ENCODE peak calls at places on chromosomes 2 and 18, in nine cellular contexts. P is hepatocyte; S is PC-9; T is DND-41; J is stomach; Z is HCT116; E is astrocyte; F is IMR-90; G is CD8-positive, alpha-beta T cell. R is an unnamed sample.

GRCh38 chr2:230636684-230637271 is 75.9 kb upstream of the CAB39 start:
- DNase-seq in E (no peak), S (no peak), P (no peak), F (no peak), J (no peak), Z (no peak), T (no peak), G (no peak), R (no peak)

GRCh38 chr2:88113069-88113468 is 14.8 kb downstream of the FABP1 start:
- DNase-seq in J (no peak), S (no peak), P (no peak), E (no peak), G (no peak), F (no peak), Z (no peak), T (no peak), R (no peak)

GRCh38 chr2:223970343-223971128 is 13.3 kb downstream of the MRPL44 start:
- DNase-seq in P (peak; percentile 70), F (peak; percentile 67), E (peak; percentile 25), Z (peak; percentile 49), J (peak; percentile 32), S (peak; percentile 65), T (peak; percentile 50), G (peak; percentile 16), R (no peak)

GRCh38 chr2:14779252-14779651 is 146.7 kb downstream of the LRATD1 start:
- DNase-seq in S (no peak), Z (no peak), G (no peak), J (no peak), F (no peak), P (no peak), T (no peak), E (no peak), R (no peak)

GRCh38 chr2:43086451-43087221 is 139.8 kb downstream of the ZFP36L2 start:
- DNase-seq in T (no peak), Z (peak; percentile 19), G (no peak), F (peak; percentile 100), E (peak; percentile 100), J (no peak), S (peak; percentile 88), P (peak; percentile 88), R (no peak)

GRCh38 chr2:5980351-5981054 is 288.3 kb downstream of the SOX11 start:
- DNase-seq in P (no peak), J (no peak), S (no peak), Z (no peak), G (no peak), E (no peak), F (no peak), T (no peak), R (no peak)

GRCh38 chr2:122070241-122070731 is 314.8 kb downstream of the TSN start:
- DNase-seq in T (no peak), Z (no peak), J (no peak), P (no peak), E (peak; percentile 91), F (no peak), G (no peak), S (no peak), R (no peak)

GRCh38 chr2:140990416-140990815 is 1140.4 kb downstream of the LRP1B start:
- DNase-seq in P (no peak), J (no peak), S (no peak), E (peak; percentile 84), Z (no peak), G (no peak), F (peak; percentile 94), T (no peak), R (no peak)

GRCh38 chr2:232927041-232927792 is 57.2 kb downstream of the SNORC start:
- DNase-seq in P (no peak), E (no peak), F (no peak), T (no peak), G (no peak), S (no peak), J (no peak), Z (no peak), R (no peak)

GRCh38 chr2:118222643-118223486 is 134.6 kb downstream of the INSIG2 start:
- DNase-seq in S (no peak), F (no peak), J (no peak), E (no peak), G (no peak), Z (no peak), T (no peak), P (no peak), R (no peak)
- H3K27ac ChIP-seq in S (no peak overlapping the region), F (no peak overlapping the region), J (no peak overlapping the region), E (no peak overlapping the region), G (no peak overlapping the region), Z (no peak overlapping the region), T (no peak overlapping the region), P (no peak overlapping the region), R (no peak overlapping the region)

GRCh38 chr2:200380833-200381542 is 74.5 kb downstream of the SPATS2L start:
- DNase-seq in T (no peak), P (no peak), F (peak; percentile 81), G (no peak), Z (no peak), J (no peak), E (peak; percentile 87), S (no peak), R (no peak)

GRCh38 chr2:200385063-200385635 is 78.7 kb downstream of the SPATS2L start:
- DNase-seq in Z (no peak), T (no peak), S (no peak), G (no peak), P (no peak), J (no peak), E (no peak), F (no peak), R (no peak)

GRCh38 chr2:200383380-200384110 is 77.1 kb downstream of the SPATS2L start:
- DNase-seq in J (no peak), S (no peak), Z (no peak), T (no peak), E (peak; percentile 73), P (no peak), F (peak; percentile 80), G (no peak), R (no peak)

GRCh38 chr2:200380139-200380561 is 73.7 kb downstream of the SPATS2L start:
- DNase-seq in P (no peak), E (peak; percentile 52), T (no peak), J (no peak), F (peak; percentile 41), Z (no peak), S (no peak), G (no peak), R (no peak)

DNA sequence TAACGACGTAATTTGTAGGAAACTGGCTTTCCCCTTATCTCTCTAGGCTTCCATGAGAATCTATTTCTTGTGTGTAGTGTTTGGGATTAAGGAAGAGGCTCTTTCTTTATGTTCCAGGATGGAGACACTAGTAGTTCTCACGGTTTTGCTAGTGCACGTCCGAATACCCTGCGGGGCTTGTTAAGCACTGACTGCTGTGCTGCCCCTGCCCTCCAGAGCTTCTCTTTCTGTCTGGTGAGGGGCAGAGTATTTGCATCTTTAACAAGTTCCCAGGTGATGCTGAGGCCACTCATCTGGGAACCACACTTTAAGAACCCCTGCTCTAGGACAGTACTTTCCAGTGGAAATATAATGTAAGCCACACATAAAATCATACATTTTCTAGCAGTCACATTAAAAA is 76.4 kb downstream of the SPATS2L start:
- DNase-seq in G (no peak), T (no peak), J (no peak), S (no peak), E (no peak), P (no peak), Z (no peak), F (no peak), R (no peak)
- H3K27ac ChIP-seq in G (no peak overlapping the region), T (no peak overlapping the region), J (no peak overlapping the region), S (peak overlapping the region; percentile 46), E (no peak overlapping the region), P (no peak overlapping the region), Z (no peak overlapping the region), F (no peak overlapping the region), R (peak overlapping the region; percentile 31)

GRCh38 chr18:24559474-24560018 is 99.1 kb downstream of the HRH4 start:
- DNase-seq in T (no peak), Z (no peak), S (no peak), G (no peak), P (no peak), F (no peak), J (no peak), E (no peak), R (no peak)

GRCh38 chr18:24558403-24558802 is 98.0 kb downstream of the HRH4 start:
- DNase-seq in J (no peak), S (no peak), Z (no peak), G (no peak), F (no peak), E (no peak), P (no peak), T (no peak), R (no peak)

GRCh38 chr18:24561369-24561768 is 100.9 kb downstream of the HRH4 start:
- DNase-seq in F (no peak), P (no peak), S (no peak), Z (no peak), J (no peak), T (no peak), G (no peak), E (no peak), R (no peak)

DNA sequence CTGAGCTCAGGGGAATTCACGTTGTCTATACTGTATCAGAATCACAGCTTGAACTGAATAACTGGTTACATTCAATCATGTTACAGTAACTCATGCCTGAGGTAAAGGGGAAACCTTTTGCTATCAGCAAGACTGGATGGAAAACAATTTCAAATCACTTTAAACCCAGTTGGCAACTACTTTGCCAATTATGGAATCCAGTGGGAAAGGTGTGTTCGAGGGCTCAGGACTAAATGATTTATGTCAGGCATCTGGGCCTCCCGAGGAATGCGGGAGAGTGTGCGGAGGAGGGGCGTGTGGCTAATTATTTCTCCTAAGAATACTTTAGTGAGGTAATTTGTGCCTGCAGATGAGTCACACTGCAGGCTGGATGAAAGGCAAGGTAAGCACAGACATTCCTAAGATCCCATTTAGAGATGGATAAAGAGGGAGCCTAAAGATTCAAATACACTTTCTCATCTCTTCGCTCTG is 100.1 kb downstream of the HRH4 start:
- DNase-seq in F (no peak), E (peak; percentile 27), J (no peak), G (no peak), S (no peak), Z (peak; percentile 7), P (peak; percentile 71), T (no peak), R (no peak)
- H3K27ac ChIP-seq in F (no peak overlapping the region), E (no peak overlapping the region), J (no peak overlapping the region), G (no peak overlapping the region), S (no peak overlapping the region), Z (no peak overlapping the region), P (peak overlapping the region; percentile 64), T (no peak overlapping the region), R (no peak overlapping the region)

GRCh38 chr2:85888745-85889647 is at the start of gene ST3GAL5:
- DNase-seq in F (peak; percentile 75), P (peak; percentile 95), T (peak; percentile 90), Z (peak; percentile 67), S (peak; percentile 85), G (peak; percentile 84), J (peak; percentile 88), E (peak; percentile 78), R (peak; percentile 89)

GRCh38 chr2:85886585-85886984 is 2.2 kb downstream of the ST3GAL5 start:
- DNase-seq in E (peak; percentile 98), S (no peak), J (no peak), F (peak; percentile 99), P (peak; percentile 71), T (no peak), Z (no peak), G (no peak), R (no peak)

GRCh38 chr2:85888020-85888744 is 608 bp downstream of the ST3GAL5 start:
- DNase-seq in F (no peak), Z (no peak), T (peak; percentile 27), J (no peak), P (peak; percentile 39), S (no peak), E (no peak), G (no peak), R (peak; percentile 54)

GRCh38 chr2:85886141-85886540 is 2.6 kb downstream of the ST3GAL5 start:
- DNase-seq in P (no peak), S (no peak), T (no peak), E (no peak), Z (no peak), J (no peak), G (no peak), F (no peak), R (no peak)

GRCh38 chr2:85887566-85888019 is 1.2 kb downstream of the ST3GAL5 start:
- DNase-seq in T (peak; percentile 38), J (peak; percentile 53), E (no peak), P (peak; percentile 54), F (peak; percentile 40), G (no peak), S (peak; percentile 9), Z (no peak), R (peak; percentile 64)
- H3K27ac ChIP-seq in T (peak overlapping the region; percentile 66), J (peak overlapping the region; percentile 16), E (peak overlapping the region; percentile 43), P (peak overlapping the region; percentile 55), F (no peak overlapping the region), G (peak overlapping the region; percentile 84), S (no peak overlapping the region), Z (no peak overlapping the region), R (peak overlapping the region; percentile 94)